ENCODE peak calls at places on chromosomes 3 and 15, in four cellular contexts. P, V, X and Y are unnamed samples.

GRCh38 chr15:63506537-63507035 is 2.2 kb downstream of the USP3 start:
- DNase-seq in V (no peak), P (no peak), X (no peak), Y (no peak)

GRCh38 chr15:67240235-67241131 is 14.0 kb downstream of the AAGAB start:
- DNase-seq in X (no peak), P (no peak), V (no peak), Y (no peak)

GRCh38 chr15:40949756-40950207 is 3.5 kb upstream of the CHAC1 start:
- DNase-seq in X (no peak), P (no peak), V (no peak), Y (no peak)

GRCh38 chr3:181052256-181052655 is 62.7 kb upstream of the DNAJC19 start:
- DNase-seq in X (no peak), P (no peak), V (no peak), Y (no peak)

GRCh38 chr15:79176151-79176550 is 85.6 kb upstream of the RASGRF1 start:
- DNase-seq in V (no peak), P (peak), X (no peak), Y (no peak)

GRCh38 chr3:112010631-112011030 is 11.9 kb downstream of the TAGLN3 start:
- DNase-seq in V (no peak), P (no peak), X (no peak), Y (peak)

GRCh38 chr3:30770387-30770786 is 124.1 kb downstream of the GADL1 start:
- DNase-seq in X (no peak), P (no peak), V (no peak), Y (peak)

GRCh38 chr3:121574449-121574848 is 6.7 kb downstream of the ARGFX start:
- DNase-seq in P (peak), X (no peak), V (no peak), Y (peak)

GRCh38 chr3:50971487-50971924 is 296.8 kb downstream of the DOCK3 start:
- DNase-seq in P (peak), X (peak), V (no peak), Y (peak)

GRCh38 chr3:32685604-32686185 is 707 bp downstream of the CNOT10 start:
- DNase-seq in X (peak), V (no peak), P (no peak), Y (peak)

GRCh38 chr3:147299656-147300055 is 106.7 kb downstream of the ZIC4 start:
- DNase-seq in X (no peak), P (no peak), V (no peak), Y (peak)

GRCh38 chr15:71892335-71892734 is 82.0 kb downstream of the NR2E3 start:
- DNase-seq in P (no peak), X (no peak), V (no peak), Y (no peak)

GRCh38 chr3:186784820-186785516 is 1.6 kb downstream of the EIF4A2 start:
- DNase-seq in P (no peak), X (no peak), V (no peak), Y (no peak)

GRCh38 chr3:58005662-58006061 is 2.6 kb upstream of the FLNB start:
- DNase-seq in X (no peak), P (no peak), V (no peak), Y (peak)

GRCh38 chr15:36941798-36942197 is 158.6 kb downstream of the MEIS2 start:
- DNase-seq in X (no peak), V (no peak), P (no peak), Y (no peak)

GRCh38 chr3:57646723-57647122 is 46.2 kb downstream of the DENND6A start:
- DNase-seq in P (no peak), X (no peak), V (no peak), Y (peak)

GRCh38 chr3:24004171-24004938 is 59.3 kb downstream of the NR1D2 start:
- DNase-seq in X (no peak), V (no peak), P (no peak), Y (no peak)

GRCh38 chr3:197295871-197296270 is 2.5 kb downstream of the DLG1 start:
- DNase-seq in V (no peak), P (no peak), X (no peak), Y (no peak)

GRCh38 chr3:14284694-14285404 is 106.2 kb downstream of the LSM3 start:
- DNase-seq in V (no peak), P (no peak), X (no peak), Y (no peak)

GRCh38 chr3:37183375-37183831 is 9.0 kb upstream of the LRRFIP2 start:
- DNase-seq in P (no peak), V (no peak), X (no peak), Y (peak)

GRCh38 chr3:135215516-135215915 is 420.5 kb downstream of the EPHB1 start:
- DNase-seq in X (no peak), V (no peak), P (no peak), Y (no peak)

GRCh38 chr3:106420628-106421027 is 551.8 kb upstream of the CBLB start:
- DNase-seq in P (no peak), V (no peak), X (no peak), Y (no peak)

DNA sequence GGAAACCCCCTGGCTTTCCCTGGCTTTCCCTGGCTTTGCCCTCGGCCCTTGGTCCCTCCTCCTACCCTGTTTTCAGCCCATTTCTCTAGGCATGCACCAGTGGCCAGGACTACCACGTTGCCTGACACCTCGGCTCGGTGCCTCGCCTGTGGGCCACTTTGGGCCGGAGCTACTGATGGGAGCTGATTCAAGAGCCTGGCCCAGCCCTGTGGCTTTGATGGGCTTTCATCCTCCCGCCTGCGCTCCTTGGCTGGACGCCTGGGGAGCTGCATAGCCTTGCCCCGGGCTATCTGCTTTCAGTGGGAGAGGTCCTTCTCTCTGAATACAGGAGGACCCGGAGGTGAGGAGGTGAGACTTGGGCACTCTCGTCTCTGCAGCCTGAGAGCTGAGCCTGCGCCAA is 192.7 kb upstream of the HES1 start:
- DNase-seq in X (no peak), P (peak), V (no peak), Y (no peak)
- H2BK15ac ChIP-seq in X (peak), P (no peak), V (peak), Y (no peak)

GRCh38 chr15:90318591-90318990 is 33.5 kb upstream of the ZNF774 start:
- DNase-seq in P (no peak), X (no peak), V (no peak), Y (no peak)

GRCh38 chr15:90322531-90322930 is 29.6 kb upstream of the ZNF774 start:
- DNase-seq in X (no peak), P (no peak), V (no peak), Y (no peak)

GRCh38 chr15:90316139-90316538 is 35.9 kb upstream of the ZNF774 start:
- DNase-seq in X (no peak), V (no peak), P (no peak), Y (no peak)

GRCh38 chr15:90320885-90321278 is 31.2 kb upstream of the ZNF774 start:
- DNase-seq in V (no peak), X (no peak), P (no peak), Y (no peak)

DNA sequence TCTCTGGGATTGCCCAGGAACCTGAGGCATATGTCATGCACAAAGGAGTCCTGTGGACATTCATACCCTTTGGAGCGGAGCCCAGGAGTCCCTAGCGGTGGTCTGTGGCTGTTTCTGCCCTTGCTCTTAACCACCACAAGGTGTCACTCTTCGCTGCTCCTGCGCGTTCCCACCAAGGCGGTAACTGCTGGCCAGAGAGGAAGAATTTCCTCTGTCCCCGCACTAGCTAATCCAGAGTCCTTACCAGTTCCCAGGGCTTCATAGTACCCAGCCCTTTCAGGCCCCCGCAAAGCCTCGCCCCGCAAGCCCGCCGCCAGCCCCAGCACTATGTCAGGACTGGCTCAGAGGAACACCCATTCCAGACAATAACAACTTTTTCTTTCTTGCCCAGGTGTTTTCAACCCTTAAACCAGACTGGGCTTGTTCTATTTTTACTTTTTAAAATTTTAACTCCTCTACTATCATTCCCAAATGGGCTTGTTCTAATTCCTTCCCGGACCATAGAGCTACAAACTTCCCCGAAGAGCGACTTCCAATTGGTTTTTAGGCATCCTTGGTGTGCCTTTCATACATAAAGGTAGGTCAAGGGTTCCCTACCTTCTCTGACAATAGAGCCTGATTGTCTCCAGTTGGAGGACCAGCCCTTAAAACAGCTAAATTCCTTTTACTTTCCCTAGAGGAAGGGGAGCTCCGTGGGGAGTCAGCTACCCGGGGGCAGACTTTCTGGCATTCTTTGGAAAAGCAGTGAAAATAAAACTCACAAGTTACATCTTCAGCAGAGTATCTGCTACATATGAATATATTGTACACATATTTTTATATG is 31.8 kb upstream of the ZNF774 start:
- DNase-seq in X (peak), V (peak), P (peak), Y (peak)
- H3K14ac ChIP-seq in X (no peak), V (no peak), P (no peak), Y (peak)

GRCh38 chr3:18424213-18424861 is 802 bp downstream of the SATB1 start:
- DNase-seq in X (no peak), P (peak), V (no peak), Y (no peak)

GRCh38 chr3:18426597-18426996 is 1.5 kb upstream of the SATB1 start:
- DNase-seq in V (no peak), X (no peak), P (no peak), Y (no peak)

GRCh38 chr3:18423401-18424212 is 1.5 kb downstream of the SATB1 start:
- DNase-seq in P (peak), X (no peak), V (no peak), Y (peak)

GRCh38 chr3:18425641-18426403 is 683 bp upstream of the SATB1 start:
- DNase-seq in V (no peak), P (peak), X (no peak), Y (no peak)

DNA sequence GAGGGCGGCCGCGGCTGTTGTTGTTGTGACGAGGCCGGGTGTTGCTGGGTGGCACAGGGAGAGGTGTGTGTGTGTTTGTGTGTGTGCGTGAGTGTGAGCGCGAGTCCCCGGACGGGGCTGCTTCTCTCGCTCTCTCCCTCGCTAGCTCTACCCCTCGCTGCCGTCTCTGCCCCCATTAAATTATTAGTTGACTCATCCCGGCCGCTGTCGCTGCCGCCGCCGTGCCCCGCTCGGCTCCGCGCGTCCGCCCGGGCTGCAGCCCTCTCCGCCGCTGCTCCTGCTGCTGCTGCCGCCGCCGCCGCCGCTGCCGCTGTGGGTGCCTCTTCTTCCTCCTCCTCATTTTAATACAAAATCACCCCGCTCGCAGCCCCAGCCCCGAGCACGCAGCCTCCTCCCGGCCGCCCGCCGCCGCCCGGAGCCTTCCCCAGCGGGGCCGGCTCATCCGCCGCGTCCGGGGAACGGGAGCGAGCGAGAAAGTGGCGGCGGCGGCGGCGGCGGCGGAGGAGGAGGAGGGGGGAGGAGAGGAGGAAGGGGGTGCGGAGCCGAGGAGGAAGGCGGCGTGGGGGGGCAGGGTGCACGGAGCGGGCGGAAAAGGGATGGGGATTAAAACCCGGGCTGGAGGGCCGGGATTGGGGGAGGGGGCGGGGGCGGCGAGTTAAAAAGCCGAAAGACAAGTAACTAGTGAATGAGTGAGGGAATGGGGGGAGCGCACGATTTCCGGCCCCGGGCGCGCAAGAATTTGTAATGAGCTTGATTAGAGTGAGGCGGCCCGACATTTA is at the start of gene SATB1:
- DNase-seq in V (no peak), X (peak), P (peak), Y (peak)
- H2BK15ac ChIP-seq in V (peak), X (peak), P (no peak), Y (no peak)

DNA sequence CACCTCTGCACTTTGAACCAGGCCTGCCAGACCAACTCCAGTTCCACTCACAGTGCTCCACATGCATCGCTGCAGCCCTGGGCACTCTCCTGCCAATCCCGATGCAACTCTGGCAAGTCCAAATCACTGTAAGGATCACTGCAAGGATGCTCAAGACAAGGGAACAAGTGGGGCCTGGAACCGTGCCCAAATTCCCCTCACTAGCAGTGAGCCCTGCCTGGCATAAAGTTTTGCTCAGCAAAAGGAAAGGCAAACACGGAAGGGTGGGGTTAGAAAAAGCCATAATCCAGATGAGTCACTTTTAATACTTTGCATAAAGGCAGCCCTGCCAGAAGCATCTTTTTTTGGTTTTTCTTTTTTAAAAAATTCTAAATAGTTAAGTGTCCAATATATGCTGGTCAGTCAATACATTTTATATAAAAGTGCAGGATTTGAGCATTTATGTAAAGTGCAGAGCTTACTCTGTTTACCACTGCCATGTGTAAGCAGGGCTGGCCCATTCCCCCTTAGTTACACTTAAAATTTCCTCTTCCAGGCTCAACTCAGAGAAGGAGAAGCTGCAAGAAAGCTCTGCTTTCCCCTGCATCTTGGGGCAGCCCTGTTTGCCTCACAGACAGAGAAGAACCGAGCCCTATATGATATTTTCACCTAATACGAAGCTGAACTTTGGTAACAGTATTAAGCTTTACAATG is 102.2 kb downstream of the CD47 start:
- DNase-seq in V (no peak), X (no peak), P (no peak), Y (peak)
- H3K14ac ChIP-seq in V (no peak), X (no peak), P (no peak), Y (peak)